ENCODE peak calls at places on chromosomes 7 and 10, in five cellular contexts. W is kidney epithelial cell, G is fibroblast of the aortic adventitia, N is body of pancreas, C is MCF 10A. V is an unnamed sample.

GRCh38 chr10:33265621-33266020 is 68.8 kb downstream of the NRP1 start:
- DNase-seq in W (no peak), G (no peak), N (peak; percentile 69), C (no peak), V (peak; percentile 75)

GRCh38 chr7:103941978-103942377 is 47.5 kb downstream of the RELN start:
- DNase-seq in W (no peak), G (no peak), N (no peak), C (no peak), V (no peak)

GRCh38 chr10:124012066-124012465 is 81.3 kb downstream of the CHST15 start:
- DNase-seq in W (no peak), G (no peak), N (no peak), C (no peak), V (no peak)

GRCh38 chr7:91383186-91383585 is 119.0 kb downstream of the FZD1 start:
- DNase-seq in W (no peak), G (peak; percentile 10), N (no peak), C (no peak), V (no peak)

GRCh38 chr10:74290703-74291102 is 139.7 kb downstream of the ADK start:
- DNase-seq in W (no peak), G (peak; percentile 86), N (no peak), C (peak; percentile 33), V (no peak)

GRCh38 chr10:32929634-32930033 is 28.4 kb downstream of the ITGB1 start:
- DNase-seq in W (no peak), G (no peak), N (no peak), C (no peak), V (no peak)

GRCh38 chr10:96613565-96613964 is 26.8 kb upstream of the TM9SF3 start:
- DNase-seq in W (no peak), G (no peak), N (no peak), C (peak; percentile 47), V (no peak)

GRCh38 chr7:120502825-120503224 is 229.8 kb downstream of the KCND2 start:
- DNase-seq in W (no peak), G (no peak), N (no peak), C (no peak), V (no peak)

GRCh38 chr10:77667426-77668324 is 30.1 kb upstream of the KCNMA1 start:
- DNase-seq in W (no peak), G (no peak), N (no peak), C (peak; percentile 69), V (no peak)

GRCh38 chr7:129831424-129832058 is 121.2 kb downstream of the UBE2H start:
- DNase-seq in W (peak; percentile 94), G (peak; percentile 96), N (no peak), C (peak; percentile 64), V (no peak)

GRCh38 chr7:135434047-135434446 is 75.9 kb downstream of the CNOT4 start:
- DNase-seq in W (no peak), G (no peak), N (no peak), C (no peak), V (no peak)

GRCh38 chr10:29584436-29584835 is 50.3 kb downstream of the SVIL start:
- DNase-seq in W (no peak), G (no peak), N (no peak), C (no peak), V (no peak)

GRCh38 chr10:18224626-18225445 is 84.6 kb downstream of the CACNB2 start:
- DNase-seq in W (no peak), G (peak; percentile 60), N (peak; percentile 45), C (no peak), V (no peak)

GRCh38 chr10:100043344-100043743 is 33.6 kb upstream of the DNMBP start:
- DNase-seq in W (no peak), G (no peak), N (no peak), C (peak; percentile 79), V (peak; percentile 31)

GRCh38 chr7:2041496-2042367 is 191.0 kb downstream of the MAD1L1 start:
- DNase-seq in W (no peak), G (no peak), N (no peak), C (no peak), V (no peak)

GRCh38 chr10:62377026-62377415 is 2.9 kb downstream of the ZNF365 start:
- DNase-seq in W (no peak), G (no peak), N (no peak), C (no peak), V (no peak)

GRCh38 chr7:141700291-141700847 is 1.6 kb downstream of the DENND11 start:
- DNase-seq in W (no peak), G (no peak), N (no peak), C (no peak), V (no peak)

GRCh38 chr7:1454471-1455065 is 4.7 kb downstream of the MICALL2 start:
- DNase-seq in W (no peak), G (no peak), N (peak; percentile 35), C (no peak), V (peak; percentile 40)

GRCh38 chr10:115056186-115056585 is 37.0 kb upstream of the ATRNL1 start:
- DNase-seq in W (no peak), G (no peak), N (no peak), C (no peak), V (no peak)

GRCh38 chr7:56570968-56571367 is 454.8 kb upstream of the NUPR2 start:
- DNase-seq in W (no peak), G (no peak), N (no peak), C (no peak), V (no peak)

GRCh38 chr7:56077681-56078080 is 13.6 kb downstream of the SUMF2 start:
- DNase-seq in W (no peak), G (no peak), N (no peak), C (no peak), V (no peak)

GRCh38 chr7:33339074-33339805 is 209.9 kb downstream of the BBS9 start:
- DNase-seq in W (no peak), G (peak; percentile 33), N (no peak), C (peak; percentile 4), V (no peak)

GRCh38 chr10:95264227-95265051 is 26.4 kb downstream of the PDLIM1 start:
- DNase-seq in W (no peak), G (no peak), N (no peak), C (no peak), V (no peak)

GRCh38 chr10:26653004-26653403 is 44.5 kb upstream of the PDSS1 start:
- DNase-seq in W (no peak), G (no peak), N (no peak), C (no peak), V (no peak)

GRCh38 chr7:152050547-152050971 is 25.1 kb downstream of the GALNT11 start:
- DNase-seq in W (no peak), G (peak; percentile 77), N (no peak), C (peak; percentile 29), V (no peak)

GRCh38 chr10:110725809-110726641 is 81.9 kb downstream of the RBM20 start:
- DNase-seq in W (no peak), G (no peak), N (no peak), C (peak; percentile 63), V (no peak)

GRCh38 chr7:106346678-106347217 is 62.0 kb upstream of the NAMPT start:
- DNase-seq in W (peak; percentile 52), G (peak; percentile 94), N (peak; percentile 42), C (peak; percentile 94), V (no peak)

DNA sequence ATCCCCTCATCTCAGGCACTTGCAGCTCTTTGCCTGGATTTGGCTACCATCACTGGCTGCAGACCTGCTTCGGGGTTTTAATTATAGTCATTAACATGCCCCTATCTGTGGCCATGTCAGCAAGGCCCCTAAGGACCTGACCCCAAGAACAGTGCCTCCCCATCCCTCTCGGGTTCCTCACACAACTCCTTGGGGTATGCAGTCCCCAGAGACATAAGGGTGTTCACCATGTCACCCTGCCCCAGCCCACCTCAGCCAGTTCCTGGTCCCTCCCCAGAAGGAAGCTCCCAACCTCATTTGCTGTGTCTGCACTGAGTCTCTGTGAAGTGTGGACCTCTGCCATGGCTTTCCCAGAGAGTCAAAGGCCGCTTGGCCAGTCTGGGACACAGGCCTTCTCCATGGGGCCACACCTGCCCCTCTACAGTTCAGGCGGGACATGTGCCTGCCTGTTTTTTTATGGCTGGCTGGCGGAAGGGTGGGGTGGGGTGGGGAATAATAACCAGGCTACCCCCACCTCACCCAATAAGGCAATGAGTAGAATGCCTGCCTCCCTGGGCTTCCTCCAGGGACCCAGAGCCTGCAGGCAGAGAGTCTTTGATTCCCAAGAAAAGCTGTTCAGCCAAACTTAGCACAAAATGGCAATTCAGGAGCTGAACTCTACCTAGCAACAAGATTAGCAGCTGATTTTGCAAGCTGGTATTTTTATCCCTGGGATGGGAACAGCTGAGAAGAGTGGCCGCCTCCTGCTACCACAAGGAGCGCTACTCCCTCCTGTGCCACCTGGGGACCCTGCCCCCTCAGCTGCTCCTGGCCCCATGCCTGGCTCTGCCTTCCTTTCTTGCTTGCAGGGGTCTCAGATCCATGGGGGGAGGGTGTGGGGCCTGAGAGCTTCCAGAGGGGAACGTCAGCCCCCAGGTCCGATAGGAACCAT is 23.7 kb upstream of the CAMK2B start:
- DNase-seq in W (no peak), G (no peak), N (no peak), C (no peak), V (no peak)
- TF ChIP-seq CTCF in W (no peak), G (no peak), N (no peak), C (no peak), V (no peak)

DNA sequence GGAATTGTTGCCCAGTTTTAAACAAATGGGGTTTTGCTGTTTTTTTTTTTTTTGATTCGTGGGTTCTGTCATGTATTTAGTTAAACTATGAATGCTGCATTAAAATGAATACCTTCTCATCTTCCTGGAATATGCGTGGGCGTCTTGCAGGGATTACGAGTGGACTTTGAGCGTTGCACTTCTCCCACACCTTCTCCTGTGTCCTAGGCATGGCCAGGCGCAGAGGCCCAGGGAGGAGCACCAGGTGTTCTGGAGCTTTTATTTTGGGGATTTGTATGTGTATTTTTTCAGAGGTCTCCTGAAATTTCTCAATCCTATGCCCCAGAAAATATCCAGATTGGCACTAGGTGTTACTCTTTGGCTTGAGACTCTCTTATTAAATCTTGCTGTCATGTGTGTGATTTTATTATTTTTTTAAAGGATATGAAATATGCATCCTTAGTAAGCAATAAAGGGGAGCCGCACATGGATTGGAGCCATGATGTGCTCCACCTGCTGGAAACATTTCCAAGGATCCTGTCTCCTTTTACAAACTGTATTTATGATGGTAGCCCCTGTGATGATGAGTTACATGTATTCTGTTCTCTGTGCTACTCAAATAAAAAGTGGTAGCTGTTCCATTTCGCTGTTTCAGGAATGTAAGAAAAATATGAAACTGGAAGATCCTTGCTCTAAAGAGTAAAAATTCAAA is 482.2 kb upstream of the KLF6 start:
- DNase-seq in W (no peak), G (no peak), N (no peak), C (peak; percentile 34), V (no peak)
- TF ChIP-seq CTCF in W (peak; percentile 21), G (no peak), N (no peak), C (peak; percentile 21), V (no peak)

GRCh38 chr7:117859246-117859812 is 13.9 kb downstream of the CTTNBP2 start:
- DNase-seq in W (no peak), G (no peak), N (no peak), C (no peak), V (no peak)
- TF ChIP-seq CTCF in W (no peak), G (no peak), N (no peak), C (no peak), V (no peak)

DNA sequence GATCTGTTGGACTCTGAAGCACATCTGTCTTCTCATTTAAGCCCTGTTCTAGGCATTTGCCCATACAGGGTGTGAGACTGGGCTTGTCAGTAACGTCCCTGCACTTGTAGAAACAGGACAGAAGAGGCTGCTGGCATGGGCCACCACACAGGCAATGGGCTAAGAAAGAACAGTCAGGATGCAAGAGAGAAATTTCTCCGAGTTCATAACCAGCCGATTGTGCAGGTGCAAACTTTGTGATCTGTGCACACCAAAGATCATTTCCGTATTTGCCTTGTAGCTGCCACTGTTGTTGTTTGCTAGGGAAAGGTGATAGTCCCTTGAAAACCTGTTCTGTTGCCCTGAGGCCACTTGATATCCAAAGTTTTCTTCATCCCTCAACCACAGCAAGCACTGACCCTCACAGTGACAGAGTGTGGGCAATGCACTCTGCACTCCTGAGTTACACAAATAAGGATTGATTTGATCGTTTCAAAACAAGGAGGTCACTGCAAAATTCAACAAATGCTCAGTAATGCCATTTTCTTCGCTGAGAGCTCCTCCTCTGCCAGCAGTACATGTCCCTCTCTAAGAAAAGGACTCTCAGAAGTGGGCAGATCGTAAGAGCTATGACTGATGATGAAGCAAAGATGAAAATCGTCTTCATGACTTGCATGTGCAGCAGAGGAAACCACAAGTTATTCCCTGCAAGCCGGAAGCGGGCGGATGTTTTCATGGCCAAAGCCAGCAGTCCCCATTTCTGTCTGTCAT is 20.2 kb downstream of the KLF6 start:
- DNase-seq in W (no peak), G (no peak), N (no peak), C (no peak), V (no peak)
- TF ChIP-seq CTCF in W (no peak), G (no peak), N (no peak), C (no peak), V (no peak)